ENCODE peak calls at places on chromosomes 13 and 19, in nine cellular contexts. T, B, N, E, H, F, Y, R and L are unnamed samples.

GRCh38 chr13:86681223-86681622 is 882.0 kb upstream of the SLITRK6 start:
- DNase-seq in T (no peak), B (no peak), N (no peak), E (no peak), H (no peak), F (no peak), Y (no peak), R (no peak), L (no peak)

GRCh38 chr19:12801466-12802266 is at the start of the genes PRDX2 and THSD8:
- DNase-seq in T (no peak), B (peak; percentile 73), N (peak; percentile 88), E (peak; percentile 67), H (peak; percentile 79), F (no peak), Y (peak; percentile 78), R (peak; percentile 80), L (peak; percentile 81)

GRCh38 chr19:16076958-16077611 is 790 bp downstream of the TPM4 start:
- DNase-seq in T (no peak), B (peak; percentile 47), N (peak; percentile 78), E (no peak), H (peak; percentile 75), F (no peak), Y (peak; percentile 25), R (peak; percentile 48), L (peak; percentile 49)

GRCh38 chr19:49362048-49362925 is at the start of gene TEAD2:
- DNase-seq in T (no peak), B (peak; percentile 36), N (peak; percentile 74), E (no peak), H (peak; percentile 86), F (no peak), Y (peak; percentile 23), R (peak; percentile 66), L (peak; percentile 59)

GRCh38 chr19:43594710-43595604 is 977 bp downstream of the IRGQ start:
- DNase-seq in T (no peak), B (peak; percentile 73), N (peak; percentile 66), E (peak; percentile 53), H (no peak), F (no peak), Y (peak; percentile 73), R (peak; percentile 69), L (peak; percentile 57)

GRCh38 chr13:42762251-42762650 is 19.1 kb upstream of the FAM216B start:
- DNase-seq in T (no peak), B (no peak), N (no peak), E (no peak), H (no peak), F (no peak), Y (no peak), R (no peak), L (no peak)

GRCh38 chr13:53237696-53238095 is 209.1 kb downstream of the OLFM4 start:
- DNase-seq in T (no peak), B (no peak), N (no peak), E (no peak), H (no peak), F (no peak), Y (no peak), R (no peak), L (no peak)

GRCh38 chr19:416416-416815 is 7.5 kb upstream of the C2CD4C start:
- DNase-seq in T (no peak), B (no peak), N (no peak), E (no peak), H (peak; percentile 10), F (no peak), Y (no peak), R (no peak), L (no peak)

GRCh38 chr13:91207261-91207660 is 140.2 kb upstream of the MIR17HG start:
- DNase-seq in T (no peak), B (no peak), N (no peak), E (no peak), H (no peak), F (no peak), Y (no peak), R (no peak), L (no peak)

GRCh38 chr13:45521292-45521691 is 56.6 kb downstream of the COG3 start:
- DNase-seq in T (no peak), B (no peak), N (peak; percentile 6), E (no peak), H (no peak), F (no peak), Y (no peak), R (no peak), L (peak; percentile 25)

GRCh38 chr19:52188822-52189744 is 769 bp upstream of the PPP2R1A start:
- DNase-seq in T (peak; percentile 100), B (no peak), N (peak; percentile 71), E (peak; percentile 100), H (peak; percentile 83), F (no peak), Y (peak; percentile 97), R (peak; percentile 84), L (no peak)